ENCODE peak calls at places on chromosomes 12 and 14, in eight cellular contexts. O is aorta; Z is IMR-90; W is astrocyte of the cerebellum; T is HT1080; V is CD4-positive, alpha-beta T cell; U is nucleus accumbens; L is heart right ventricle. G is an unnamed sample.

GRCh38 chr12:130925616-130926015 is 28.1 kb upstream of the ADGRD1 start:
- DNase-seq in T (no peak), Z (peak), W (no peak), O (no peak), L (no peak), V (no peak), U (no peak), G (no peak)

GRCh38 chr12:51429705-51430104 is 5.1 kb downstream of the SLC4A8 start:
- DNase-seq in U (no peak), L (no peak), Z (no peak), O (no peak), T (no peak), W (no peak), V (no peak), G (no peak)

GRCh38 chr14:54440037-54440436 is 1.1 kb downstream of the CNIH1 start:
- DNase-seq in T (no peak), W (no peak), U (no peak), Z (peak), V (no peak), O (no peak), L (no peak), G (peak)

GRCh38 chr14:104678346-104678745 is 11.1 kb upstream of the INF2 start:
- DNase-seq in O (peak), L (no peak), T (no peak), Z (peak), W (no peak), U (no peak), V (no peak), G (peak)

GRCh38 chr12:1041478-1041877 is 50.5 kb downstream of the ERC1 start:
- DNase-seq in V (no peak), T (no peak), Z (no peak), U (no peak), O (no peak), L (no peak), W (no peak), G (no peak)

GRCh38 chr12:113081785-113082296 is 25.3 kb downstream of the DTX1 start:
- DNase-seq in Z (no peak), T (no peak), W (no peak), O (no peak), V (no peak), L (no peak), U (no peak), G (no peak)

GRCh38 chr12:8678661-8679111 is 16.1 kb upstream of the MFAP5 start:
- DNase-seq in U (no peak), T (no peak), L (no peak), W (peak), V (no peak), O (no peak), Z (no peak), G (peak)

GRCh38 chr12:11877869-11878780 is 192.6 kb upstream of the BCL2L14 start:
- DNase-seq in L (no peak), O (peak), U (no peak), Z (peak), T (peak), V (no peak), W (no peak), G (peak)

GRCh38 chr14:51302319-51303030 is 62.4 kb downstream of the TMX1 start:
- DNase-seq in Z (no peak), L (no peak), T (no peak), W (no peak), V (no peak), U (no peak), O (no peak), G (peak)

GRCh38 chr14:86961106-86961716 is 1031.8 kb downstream of the GALC start:
- DNase-seq in O (no peak), W (no peak), V (no peak), L (no peak), U (no peak), Z (peak), T (peak), G (peak)

GRCh38 chr12:63930971-63931370 is 86.5 kb downstream of the SRGAP1 start:
- DNase-seq in W (no peak), L (no peak), Z (peak), O (no peak), U (no peak), V (no peak), T (no peak), G (peak)

GRCh38 chr14:69768873-69769272 is 1.9 kb downstream of the SRSF5 start:
- DNase-seq in U (no peak), L (no peak), T (no peak), W (no peak), O (no peak), Z (no peak), V (no peak), G (no peak)

GRCh38 chr12:62750941-62751843 is 183.8 kb downstream of the PPM1H start:
- DNase-seq in O (no peak), U (no peak), T (no peak), V (no peak), Z (no peak), L (no peak), W (no peak), G (no peak)

GRCh38 chr14:83765200-83765599 is 1764.7 kb upstream of the FLRT2 start:
- DNase-seq in O (no peak), U (no peak), Z (no peak), W (no peak), T (no peak), V (no peak), L (no peak), G (no peak)

GRCh38 chr12:50190859-50191258 is 23.7 kb upstream of the CERS5 start:
- DNase-seq in O (no peak), U (no peak), T (no peak), L (no peak), W (no peak), V (no peak), Z (no peak), G (no peak)

GRCh38 chr14:104957146-104958113 is 20.7 kb downstream of the AHNAK2 start:
- DNase-seq in Z (no peak), W (no peak), L (no peak), T (no peak), O (no peak), U (no peak), V (no peak), G (no peak)

GRCh38 chr14:101876539-101876938 is 87.8 kb upstream of the DYNC1H1 start:
- DNase-seq in T (no peak), Z (peak), U (no peak), L (peak), O (peak), V (peak), W (no peak), G (no peak)

GRCh38 chr12:14905269-14906004 is 19.8 kb upstream of the MGP start:
- DNase-seq in U (no peak), V (no peak), L (peak), Z (no peak), O (no peak), W (no peak), T (no peak), G (no peak)

GRCh38 chr12:49825971-49826421 is 2.2 kb downstream of the NCKAP5L start:
- DNase-seq in W (no peak), U (no peak), V (no peak), T (no peak), L (no peak), O (peak), Z (peak), G (peak)

GRCh38 chr12:132812631-132813305 is 15.9 kb downstream of the GOLGA3 start:
- DNase-seq in T (peak), Z (peak), U (no peak), O (no peak), W (peak), L (no peak), V (no peak), G (no peak)